ENCODE peak calls at places on chromosomes 7 and 10, in nine cellular contexts. One of them, this sample, is unnamed.

GRCh38 chr7:105648561-105649401 is 67.5 kb upstream of the EFCAB10 start:
- DNase-seq in endothelial cell of umbilical vein: peak; percentile 10
- DNase-seq in stomach: peak; percentile 60
- DNase-seq in SK-N-SH: peak; percentile 57
- DNase-seq in GM23338: no peak
- DNase-seq in prostate gland: no peak
- DNase-seq in spleen: no peak
- DNase-seq in HCT116: peak; percentile 41
- DNase-seq in H1: no peak
- DNase-seq in this sample: no peak

GRCh38 chr10:46236941-46237681 is 49.7 kb upstream of the ANTXRL start:
- DNase-seq in HCT116: no peak
- DNase-seq in spleen: peak; percentile 58
- DNase-seq in prostate gland: no peak
- DNase-seq in stomach: peak; percentile 17
- DNase-seq in GM23338: no peak
- DNase-seq in SK-N-SH: no peak
- DNase-seq in endothelial cell of umbilical vein: no peak
- DNase-seq in H1: no peak
- DNase-seq in this sample: peak; percentile 13

GRCh38 chr7:111424768-111425167 is 137.5 kb downstream of the IMMP2L start:
- DNase-seq in GM23338: no peak
- DNase-seq in spleen: no peak
- DNase-seq in SK-N-SH: no peak
- DNase-seq in H1: no peak
- DNase-seq in prostate gland: no peak
- DNase-seq in stomach: no peak
- DNase-seq in endothelial cell of umbilical vein: peak; percentile 46
- DNase-seq in HCT116: no peak
- DNase-seq in this sample: no peak

GRCh38 chr7:4906682-4907081 is 23.2 kb upstream of the RADIL start:
- DNase-seq in GM23338: no peak
- DNase-seq in spleen: no peak
- DNase-seq in HCT116: peak; percentile 24
- DNase-seq in SK-N-SH: no peak
- DNase-seq in H1: no peak
- DNase-seq in stomach: no peak
- DNase-seq in endothelial cell of umbilical vein: no peak
- DNase-seq in prostate gland: no peak
- DNase-seq in this sample: no peak

GRCh38 chr10:35007858-35008301 is 82.3 kb downstream of the CUL2 start:
- DNase-seq in prostate gland: no peak
- DNase-seq in spleen: no peak
- DNase-seq in SK-N-SH: no peak
- DNase-seq in stomach: no peak
- DNase-seq in GM23338: peak; percentile 27
- DNase-seq in H1: no peak
- DNase-seq in endothelial cell of umbilical vein: no peak
- DNase-seq in HCT116: no peak
- DNase-seq in this sample: no peak

GRCh38 chr7:2805213-2806003 is 38.7 kb downstream of the GNA12 start:
- DNase-seq in HCT116: no peak
- DNase-seq in prostate gland: no peak
- DNase-seq in stomach: peak; percentile 18
- DNase-seq in GM23338: no peak
- DNase-seq in endothelial cell of umbilical vein: no peak
- DNase-seq in SK-N-SH: no peak
- DNase-seq in spleen: peak; percentile 17
- DNase-seq in H1: no peak
- DNase-seq in this sample: no peak

GRCh38 chr10:122052702-122053101 is 63.7 kb downstream of the TACC2 start:
- DNase-seq in H1: no peak
- DNase-seq in HCT116: no peak
- DNase-seq in spleen: peak; percentile 32
- DNase-seq in SK-N-SH: no peak
- DNase-seq in GM23338: no peak
- DNase-seq in stomach: no peak
- DNase-seq in prostate gland: no peak
- DNase-seq in endothelial cell of umbilical vein: no peak
- DNase-seq in this sample: no peak

GRCh38 chr10:58661336-58661735 is 148.7 kb downstream of the BICC1 start:
- DNase-seq in stomach: no peak
- DNase-seq in SK-N-SH: no peak
- DNase-seq in H1: no peak
- DNase-seq in GM23338: no peak
- DNase-seq in spleen: no peak
- DNase-seq in HCT116: no peak
- DNase-seq in endothelial cell of umbilical vein: no peak
- DNase-seq in prostate gland: no peak
- DNase-seq in this sample: no peak

GRCh38 chr7:81604075-81604807 is 165.6 kb downstream of the HGF start:
- DNase-seq in stomach: no peak
- DNase-seq in prostate gland: no peak
- DNase-seq in H1: no peak
- DNase-seq in HCT116: no peak
- DNase-seq in SK-N-SH: no peak
- DNase-seq in spleen: no peak
- DNase-seq in endothelial cell of umbilical vein: peak; percentile 36
- DNase-seq in GM23338: no peak
- DNase-seq in this sample: no peak

GRCh38 chr7:20299647-20300312 is 30.9 kb upstream of the ITGB8 start:
- DNase-seq in SK-N-SH: no peak
- DNase-seq in spleen: no peak
- DNase-seq in GM23338: no peak
- DNase-seq in H1: no peak
- DNase-seq in endothelial cell of umbilical vein: no peak
- DNase-seq in HCT116: no peak
- DNase-seq in prostate gland: no peak
- DNase-seq in stomach: no peak
- DNase-seq in this sample: no peak

GRCh38 chr7:55108818-55109217 is 90.0 kb downstream of the EGFR start:
- DNase-seq in SK-N-SH: no peak
- DNase-seq in prostate gland: no peak
- DNase-seq in HCT116: no peak
- DNase-seq in endothelial cell of umbilical vein: no peak
- DNase-seq in spleen: no peak
- DNase-seq in stomach: no peak
- DNase-seq in H1: no peak
- DNase-seq in GM23338: no peak
- DNase-seq in this sample: no peak

GRCh38 chr7:5630670-5631069 is 150.8 kb downstream of the RNF216 start:
- DNase-seq in spleen: peak; percentile 47
- DNase-seq in stomach: no peak
- DNase-seq in H1: no peak
- DNase-seq in prostate gland: no peak
- DNase-seq in HCT116: no peak
- DNase-seq in endothelial cell of umbilical vein: no peak
- DNase-seq in SK-N-SH: no peak
- DNase-seq in GM23338: no peak
- DNase-seq in this sample: no peak

GRCh38 chr10:29127037-29127436 is 161.8 kb upstream of the LYZL1 start:
- DNase-seq in HCT116: no peak
- DNase-seq in SK-N-SH: no peak
- DNase-seq in prostate gland: no peak
- DNase-seq in stomach: no peak
- DNase-seq in H1: no peak
- DNase-seq in endothelial cell of umbilical vein: no peak
- DNase-seq in GM23338: no peak
- DNase-seq in spleen: no peak
- DNase-seq in this sample: no peak

GRCh38 chr7:214410-215212 is 22.2 kb downstream of the FAM20C start:
- DNase-seq in GM23338: no peak
- DNase-seq in spleen: no peak
- DNase-seq in SK-N-SH: no peak
- DNase-seq in stomach: peak; percentile 73
- DNase-seq in prostate gland: no peak
- DNase-seq in H1: no peak
- DNase-seq in HCT116: peak; percentile 18
- DNase-seq in endothelial cell of umbilical vein: no peak
- DNase-seq in this sample: peak; percentile 85

GRCh38 chr7:140924019-140924820 is 509 bp downstream of the BRAF start:
- DNase-seq in spleen: no peak
- DNase-seq in SK-N-SH: peak; percentile 94
- DNase-seq in prostate gland: peak; percentile 62
- DNase-seq in GM23338: peak; percentile 92
- DNase-seq in stomach: peak; percentile 75
- DNase-seq in H1: peak; percentile 46
- DNase-seq in endothelial cell of umbilical vein: peak; percentile 85
- DNase-seq in HCT116: peak; percentile 32
- DNase-seq in this sample: peak; percentile 95

GRCh38 chr10:90148121-90148855 is 446.9 kb downstream of the KIF20B start:
- DNase-seq in H1: no peak
- DNase-seq in GM23338: peak; percentile 65
- DNase-seq in SK-N-SH: peak; percentile 2
- DNase-seq in endothelial cell of umbilical vein: peak; percentile 39
- DNase-seq in prostate gland: no peak
- DNase-seq in stomach: no peak
- DNase-seq in spleen: no peak
- DNase-seq in HCT116: peak; percentile 71
- DNase-seq in this sample: no peak

GRCh38 chr7:74581916-74582440 is 75.5 kb upstream of the GTF2I start:
- DNase-seq in prostate gland: no peak
- DNase-seq in SK-N-SH: no peak
- DNase-seq in GM23338: no peak
- DNase-seq in endothelial cell of umbilical vein: no peak
- DNase-seq in HCT116: no peak
- DNase-seq in spleen: no peak
- DNase-seq in stomach: no peak
- DNase-seq in H1: no peak
- DNase-seq in this sample: no peak

GRCh38 chr10:124263726-124264125 is 155.0 kb downstream of the OAT start:
- DNase-seq in stomach: no peak
- DNase-seq in endothelial cell of umbilical vein: no peak
- DNase-seq in HCT116: no peak
- DNase-seq in H1: no peak
- DNase-seq in GM23338: no peak
- DNase-seq in SK-N-SH: no peak
- DNase-seq in spleen: peak; percentile 32
- DNase-seq in prostate gland: no peak
- DNase-seq in this sample: no peak

GRCh38 chr10:124264271-124264670 is 154.5 kb downstream of the OAT start:
- DNase-seq in SK-N-SH: no peak
- DNase-seq in stomach: no peak
- DNase-seq in HCT116: no peak
- DNase-seq in prostate gland: no peak
- DNase-seq in spleen: peak; percentile 59
- DNase-seq in endothelial cell of umbilical vein: no peak
- DNase-seq in H1: no peak
- DNase-seq in GM23338: no peak
- DNase-seq in this sample: no peak

GRCh38 chr10:124264711-124265390 is 153.9 kb downstream of the OAT start:
- DNase-seq in stomach: no peak
- DNase-seq in GM23338: no peak
- DNase-seq in spleen: peak; percentile 52
- DNase-seq in HCT116: no peak
- DNase-seq in prostate gland: no peak
- DNase-seq in endothelial cell of umbilical vein: no peak
- DNase-seq in SK-N-SH: no peak
- DNase-seq in H1: no peak
- DNase-seq in this sample: no peak

GRCh38 chr10:124262971-124263370 is 155.8 kb downstream of the OAT start:
- DNase-seq in stomach: no peak
- DNase-seq in prostate gland: no peak
- DNase-seq in GM23338: no peak
- DNase-seq in spleen: peak; percentile 57
- DNase-seq in HCT116: no peak
- DNase-seq in endothelial cell of umbilical vein: no peak
- DNase-seq in SK-N-SH: no peak
- DNase-seq in H1: no peak
- DNase-seq in this sample: no peak

GRCh38 chr10:124262249-124262865 is 156.4 kb downstream of the OAT start:
- DNase-seq in stomach: no peak
- DNase-seq in GM23338: no peak
- DNase-seq in HCT116: no peak
- DNase-seq in SK-N-SH: no peak
- DNase-seq in endothelial cell of umbilical vein: peak; percentile 11
- DNase-seq in H1: no peak
- DNase-seq in spleen: no peak
- DNase-seq in prostate gland: no peak
- DNase-seq in this sample: no peak
- TF ChIP-seq CTCF in stomach: no peak
- TF ChIP-seq CTCF in GM23338: no peak
- TF ChIP-seq CTCF in HCT116: no peak
- TF ChIP-seq CTCF in SK-N-SH: no peak
- TF ChIP-seq CTCF in endothelial cell of umbilical vein: peak; percentile 4
- TF ChIP-seq CTCF in H1: no peak
- TF ChIP-seq CTCF in spleen: peak; percentile 18
- TF ChIP-seq CTCF in prostate gland: no peak
- TF ChIP-seq CTCF in this sample: no peak

GRCh38 chr10:75450654-75451419 is 19.4 kb downstream of the LRMDA start:
- DNase-seq in SK-N-SH: no peak
- DNase-seq in H1: no peak
- DNase-seq in stomach: no peak
- DNase-seq in HCT116: no peak
- DNase-seq in endothelial cell of umbilical vein: no peak
- DNase-seq in prostate gland: no peak
- DNase-seq in spleen: no peak
- DNase-seq in GM23338: peak; percentile 46
- DNase-seq in this sample: no peak
- TF ChIP-seq POLR2AphosphoS5 in SK-N-SH: no peak
- TF ChIP-seq POLR2AphosphoS5 in H1: no peak
- TF ChIP-seq POLR2AphosphoS5 in stomach: no peak
- TF ChIP-seq POLR2AphosphoS5 in HCT116: no peak
- TF ChIP-seq POLR2AphosphoS5 in endothelial cell of umbilical vein: no peak
- TF ChIP-seq POLR2AphosphoS5 in prostate gland: no peak
- TF ChIP-seq POLR2AphosphoS5 in spleen: no peak
- TF ChIP-seq POLR2AphosphoS5 in GM23338: no peak
- TF ChIP-seq POLR2AphosphoS5 in this sample: no peak

GRCh38 chr10:78033623-78034470 is at the start of gene RPS24:
- DNase-seq in SK-N-SH: peak; percentile 95
- DNase-seq in GM23338: peak; percentile 98
- DNase-seq in spleen: peak; percentile 97
- DNase-seq in H1: peak; percentile 90
- DNase-seq in stomach: peak; percentile 97
- DNase-seq in HCT116: peak; percentile 97
- DNase-seq in prostate gland: peak; percentile 97
- DNase-seq in endothelial cell of umbilical vein: peak; percentile 98
- DNase-seq in this sample: peak; percentile 96
- TF ChIP-seq CTCF in SK-N-SH: no peak
- TF ChIP-seq CTCF in GM23338: no peak
- TF ChIP-seq CTCF in spleen: no peak
- TF ChIP-seq CTCF in H1: peak; percentile 11
- TF ChIP-seq CTCF in stomach: no peak
- TF ChIP-seq CTCF in HCT116: no peak
- TF ChIP-seq CTCF in prostate gland: no peak
- TF ChIP-seq CTCF in endothelial cell of umbilical vein: no peak
- TF ChIP-seq CTCF in this sample: no peak

GRCh38 chr10:78184851-78185692 is 151.4 kb downstream of the RPS24 start:
- DNase-seq in HCT116: no peak
- DNase-seq in SK-N-SH: no peak
- DNase-seq in GM23338: no peak
- DNase-seq in endothelial cell of umbilical vein: no peak
- DNase-seq in prostate gland: no peak
- DNase-seq in spleen: peak; percentile 15
- DNase-seq in H1: no peak
- DNase-seq in stomach: no peak
- DNase-seq in this sample: no peak
- TF ChIP-seq POLR2AphosphoS5 in HCT116: no peak
- TF ChIP-seq POLR2AphosphoS5 in SK-N-SH: no peak
- TF ChIP-seq POLR2AphosphoS5 in GM23338: no peak
- TF ChIP-seq POLR2AphosphoS5 in endothelial cell of umbilical vein: no peak
- TF ChIP-seq POLR2AphosphoS5 in prostate gland: no peak
- TF ChIP-seq POLR2AphosphoS5 in spleen: no peak
- TF ChIP-seq POLR2AphosphoS5 in H1: no peak
- TF ChIP-seq POLR2AphosphoS5 in stomach: no peak
- TF ChIP-seq POLR2AphosphoS5 in this sample: no peak